ENCODE peak calls at places on chromosomes 2 and 18, in ten cellular contexts. H is HCT116, T is transverse colon, D is sigmoid colon, U is spleen, L is HepG2, R is endothelial cell of umbilical vein, A is stomach, O is H1, Q is GM12878. F is an unnamed sample.

GRCh38 chr2:109046925-109047508 is 58.0 kb upstream of the EDAR start:
- DNase-seq in H (peak; percentile 6), T (no peak), D (no peak), U (peak; percentile 77), L (no peak), R (no peak), A (no peak), O (no peak), Q (peak; percentile 30), F (no peak)

GRCh38 chr18:10015941-10016819 is 102.4 kb downstream of the VAPA start:
- DNase-seq in H (no peak), T (no peak), D (peak; percentile 78), U (no peak), L (no peak), R (peak; percentile 47), A (no peak), O (no peak), Q (no peak), F (no peak)

GRCh38 chr2:9460441-9461017 is 13.8 kb upstream of the IAH1 start:
- DNase-seq in H (no peak), T (no peak), D (no peak), U (no peak), L (no peak), R (no peak), A (no peak), O (no peak), Q (no peak), F (no peak)

GRCh38 chr18:26901020-26901419 is 35.5 kb upstream of the AQP4 start:
- DNase-seq in H (no peak), T (no peak), D (no peak), U (no peak), L (no peak), R (no peak), A (no peak), O (no peak), Q (no peak), F (no peak)

GRCh38 chr18:77101410-77102245 is 31.0 kb downstream of the MBP start:
- DNase-seq in H (peak; percentile 89), T (peak; percentile 64), D (peak; percentile 93), U (peak; percentile 91), L (no peak), R (peak; percentile 91), A (peak; percentile 76), O (peak; percentile 45), Q (peak; percentile 61), F (peak; percentile 73)

GRCh38 chr2:230849633-230850357 is 14.9 kb upstream of the ITM2C start:
- DNase-seq in H (peak; percentile 35), T (peak; percentile 61), D (no peak), U (peak; percentile 91), L (peak; percentile 40), R (peak; percentile 26), A (peak; percentile 72), O (peak; percentile 99), Q (no peak), F (no peak)

GRCh38 chr2:190646780-190647626 is 1.9 kb upstream of the NAB1 start:
- DNase-seq in H (no peak), T (no peak), D (no peak), U (no peak), L (no peak), R (peak; percentile 7), A (no peak), O (no peak), Q (no peak), F (no peak)

GRCh38 chr2:53210538-53210937 is 557.1 kb upstream of the CHAC2 start:
- DNase-seq in H (peak; percentile 10), T (no peak), D (no peak), U (no peak), L (no peak), R (no peak), A (no peak), O (no peak), Q (no peak), F (no peak)

GRCh38 chr2:216678813-216679657 is 16.3 kb downstream of the IGFBP5 start:
- DNase-seq in H (no peak), T (no peak), D (peak; percentile 63), U (peak; percentile 65), L (no peak), R (no peak), A (no peak), O (no peak), Q (no peak), F (no peak)

GRCh38 chr2:237281900-237282306 is 132.1 kb downstream of the COL6A3 start:
- DNase-seq in H (no peak), T (no peak), D (no peak), U (no peak), L (no peak), R (no peak), A (no peak), O (no peak), Q (no peak), F (no peak)

GRCh38 chr2:26597197-26597596 is 44.0 kb downstream of the CIB4 start:
- DNase-seq in H (no peak), T (no peak), D (no peak), U (no peak), L (no peak), R (peak; percentile 23), A (no peak), O (no peak), Q (no peak), F (no peak)

GRCh38 chr2:70140978-70141753 is 49.7 kb downstream of the C2orf42 start:
- DNase-seq in H (peak; percentile 94), T (peak; percentile 71), D (peak; percentile 74), U (peak; percentile 86), L (peak; percentile 48), R (peak; percentile 25), A (peak; percentile 71), O (peak; percentile 78), Q (peak; percentile 88), F (peak; percentile 91)

GRCh38 chr2:21372654-21373053 is 248.9 kb downstream of the TDRD15 start:
- DNase-seq in H (no peak), T (no peak), D (no peak), U (no peak), L (peak; percentile 39), R (no peak), A (no peak), O (peak; percentile 52), Q (no peak), F (no peak)

GRCh38 chr2:6921321-6921922 is 4.2 kb downstream of the RNF144A start:
- DNase-seq in H (no peak), T (no peak), D (no peak), U (no peak), L (peak; percentile 96), R (no peak), A (no peak), O (no peak), Q (no peak), F (no peak)

DNA sequence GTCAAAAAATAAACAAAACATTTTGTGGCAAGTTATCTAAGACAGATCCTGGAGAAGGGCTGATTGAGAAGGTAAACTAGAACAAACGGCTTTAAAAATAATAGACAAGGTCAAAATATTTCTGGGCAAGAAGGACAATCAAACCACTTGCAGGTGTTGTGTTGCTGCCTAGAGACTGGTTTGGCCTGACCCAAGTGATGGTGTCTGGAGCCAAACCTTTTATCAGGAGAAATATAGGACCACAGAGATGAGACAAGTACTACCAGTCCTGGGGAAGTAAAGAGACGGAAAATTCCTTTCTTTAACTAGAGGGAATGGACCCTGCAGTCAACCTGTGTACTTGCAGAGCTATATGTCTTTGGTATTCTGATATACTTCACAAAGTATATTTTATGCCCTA is 44.2 kb downstream of the PLCL1 start:
- DNase-seq in H (no peak), T (no peak), D (no peak), U (no peak), L (no peak), R (no peak), A (no peak), O (no peak), Q (no peak), F (no peak)
- H3K27ac ChIP-seq in H (no peak overlapping the region), T (no peak overlapping the region), D (no peak overlapping the region), U (no peak overlapping the region), L (no peak overlapping the region), R (no peak overlapping the region), A (no peak overlapping the region), O (no peak overlapping the region), Q (no peak overlapping the region), F (peak overlapping the region; percentile 60)

GRCh38 chr2:45813003-45813601 is 161.6 kb downstream of the PRKCE start:
- DNase-seq in H (no peak), T (no peak), D (peak; percentile 77), U (no peak), L (no peak), R (peak; percentile 98), A (no peak), O (no peak), Q (no peak), F (no peak)
- TF ChIP-seq POLR2AphosphoS5 in H (no peak), T (no peak), D (no peak), U (no peak), L (no peak), R (peak; percentile 92), A (peak; percentile 25), O (no peak), Q (no peak), F (no peak)

GRCh38 chr2:74219846-74220486 is 21.6 kb downstream of the MTHFD2 start:
- DNase-seq in H (no peak), T (no peak), D (no peak), U (no peak), L (peak; percentile 41), R (no peak), A (no peak), O (peak; percentile 39), Q (no peak), F (no peak)
- TF ChIP-seq POLR2A in H (no peak), T (no peak), D (no peak), U (no peak), L (no peak), R (no peak), A (no peak), O (peak; percentile 62), Q (peak; percentile 33), F (no peak)

DNA sequence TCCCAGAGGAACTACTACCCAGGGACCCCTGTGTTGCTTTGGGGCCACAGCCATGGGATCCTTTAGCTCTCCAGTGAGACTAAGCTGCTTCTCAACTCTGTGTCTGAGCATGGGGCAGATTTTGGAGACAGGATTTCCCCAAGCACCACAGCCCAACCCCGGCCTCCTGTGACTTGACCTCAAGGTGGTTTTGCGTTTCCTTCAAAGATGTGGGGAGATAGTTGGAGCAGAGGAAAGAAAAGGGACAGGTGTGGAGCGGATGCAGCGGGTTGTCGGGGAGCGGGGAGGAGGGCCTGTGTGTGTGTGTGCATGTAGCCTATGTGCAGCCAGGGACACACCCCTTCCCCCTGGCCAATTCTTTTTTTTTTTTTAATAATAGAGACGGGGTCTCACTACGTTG is 10.2 kb downstream of the ARID5A start:
- DNase-seq in H (no peak), T (no peak), D (no peak), U (peak; percentile 56), L (no peak), R (no peak), A (no peak), O (no peak), Q (no peak), F (no peak)
- H3K27ac ChIP-seq in H (no peak overlapping the region), T (no peak overlapping the region), D (no peak overlapping the region), U (no peak overlapping the region), L (no peak overlapping the region), R (no peak overlapping the region), A (no peak overlapping the region), O (no peak overlapping the region), Q (no peak overlapping the region), F (peak overlapping the region; percentile 30)